ENCODE peak calls at places on chromosomes 5 and 9, in nine cellular contexts. J is lung; S is stimulated activated CD4-positive, alpha-beta T cell treated with anti-CD3 and anti-CD28 coated beads, Interleukin-2, amount 100 ng/mL, for 24 hours; T is OCI-LY7; R is HL-60; U is NCI-H1694 treated with DMSO at 0.1 percent for 48 hours; L is endothelial cell of umbilical vein; K is SW480; A is NCI-H1092 treated with DMSO at 0.1 percent for 48 hours. C is an unnamed sample.

GRCh38 chr5:160054047-160054446 is 45.1 kb downstream of the TTC1 start:
- DNase-seq in J (no peak), K (no peak), S (no peak), U (no peak), L (no peak), A (no peak), T (no peak), R (no peak), C (peak; percentile 7)

GRCh38 chr9:125227761-125228160 is 13.4 kb downstream of the HSPA5 start:
- DNase-seq in S (no peak), J (no peak), A (no peak), R (no peak), T (no peak), U (no peak), L (no peak), K (no peak), C (no peak)

GRCh38 chr5:133285583-133286021 is 233.8 kb downstream of the HSPA4 start:
- DNase-seq in U (no peak), A (no peak), J (no peak), R (no peak), K (peak; percentile 85), T (no peak), L (peak; percentile 9), S (no peak), C (peak; percentile 42)

GRCh38 chr5:17743580-17744435 is 109.5 kb downstream of the TAF11L14 start:
- DNase-seq in A (no peak), S (no peak), T (no peak), U (no peak), L (no peak), K (no peak), R (no peak), J (no peak), C (no peak)

GRCh38 chr9:76379494-76379893 is 14.7 kb downstream of the RFK start:
- DNase-seq in A (peak; percentile 88), S (no peak), L (peak; percentile 65), R (no peak), T (no peak), J (no peak), K (no peak), U (no peak), C (no peak)

GRCh38 chr9:93108301-93109041 is 12.5 kb downstream of the CARD19 start:
- DNase-seq in A (no peak), J (no peak), S (peak; percentile 61), K (no peak), T (peak; percentile 29), R (no peak), U (no peak), L (no peak), C (no peak)

GRCh38 chr9:37639109-37639748 is 11.5 kb upstream of the FRMPD1 start:
- DNase-seq in U (no peak), K (no peak), J (no peak), R (no peak), A (no peak), T (no peak), L (no peak), S (no peak), C (peak; percentile 52)

GRCh38 chr5:83856898-83857297 is 136.2 kb upstream of the HAPLN1 start:
- DNase-seq in S (no peak), J (no peak), L (no peak), A (no peak), K (no peak), T (no peak), R (no peak), U (no peak), C (no peak)

GRCh38 chr5:127988149-127988755 is 95.3 kb upstream of the SLC12A2 start:
- DNase-seq in R (no peak), L (peak; percentile 92), A (peak; percentile 9), T (no peak), J (no peak), U (no peak), S (no peak), K (peak; percentile 36), C (peak; percentile 90)

GRCh38 chr5:45179686-45180085 is 370.9 kb downstream of the MRPS30 start:
- DNase-seq in T (no peak), J (no peak), K (no peak), A (no peak), S (no peak), R (no peak), L (no peak), U (no peak), C (no peak)

GRCh38 chr9:126860757-126861466 is 473 bp downstream of the ZBTB34 start:
- DNase-seq in T (peak; percentile 28), L (peak; percentile 46), J (no peak), A (no peak), R (peak; percentile 8), K (peak; percentile 27), S (peak; percentile 21), U (no peak), C (no peak)

GRCh38 chr5:98938459-98938858 is 9.7 kb upstream of the CHD1 start:
- DNase-seq in A (no peak), U (no peak), R (no peak), S (no peak), L (peak; percentile 33), K (no peak), J (no peak), T (no peak), C (peak; percentile 60)

GRCh38 chr5:178131446-178131996 is 707 bp downstream of the RMND5B start:
- DNase-seq in S (no peak), T (peak; percentile 30), K (no peak), L (no peak), U (no peak), R (no peak), A (no peak), J (no peak), C (no peak)